ENCODE peak calls at places on chromosomes 11 and 22, in eight cellular contexts. One of them, this sample, is unnamed. For H3K27me3, the result is how much of the 10 kb centered on the place peaks cover.

GRCh38 chr11:77602385-77603105 is 12.8 kb downstream of the AQP11 start:
- DNase-seq in adrenal gland: no peak
- DNase-seq in fibroblast of lung: peak
- DNase-seq in neural progenitor cell: no peak
- DNase-seq in K562: no peak
- DNase-seq in A673: peak
- DNase-seq in HCT116: no peak
- DNase-seq in kidney epithelial cell: peak
- DNase-seq in this sample: peak

GRCh38 chr11:125165111-125165663 is 636 bp downstream of the PKNOX2 start:
- DNase-seq in kidney epithelial cell: no peak
- DNase-seq in adrenal gland: peak
- DNase-seq in neural progenitor cell: peak
- DNase-seq in HCT116: no peak
- DNase-seq in A673: peak
- DNase-seq in fibroblast of lung: peak
- DNase-seq in K562: no peak
- DNase-seq in this sample: peak

GRCh38 chr11:13446444-13446843 is 16.6 kb downstream of the BTBD10 start:
- DNase-seq in K562: no peak
- DNase-seq in kidney epithelial cell: no peak
- DNase-seq in neural progenitor cell: no peak
- DNase-seq in fibroblast of lung: no peak
- DNase-seq in HCT116: no peak
- DNase-seq in A673: no peak
- DNase-seq in adrenal gland: no peak
- DNase-seq in this sample: peak

GRCh38 chr22:29308148-29308790 is 1.8 kb downstream of the GAS2L1 start:
- DNase-seq in A673: no peak
- DNase-seq in neural progenitor cell: no peak
- DNase-seq in K562: no peak
- DNase-seq in HCT116: no peak
- DNase-seq in adrenal gland: peak
- DNase-seq in fibroblast of lung: no peak
- DNase-seq in kidney epithelial cell: no peak
- DNase-seq in this sample: no peak

GRCh38 chr11:124075841-124076571 is 34.9 kb upstream of the OR10G7 start:
- DNase-seq in kidney epithelial cell: no peak
- DNase-seq in neural progenitor cell: no peak
- DNase-seq in A673: peak
- DNase-seq in fibroblast of lung: no peak
- DNase-seq in K562: no peak
- DNase-seq in adrenal gland: no peak
- DNase-seq in HCT116: no peak
- DNase-seq in this sample: no peak

GRCh38 chr22:19495562-19496323 is 16.0 kb downstream of the CDC45 start:
- DNase-seq in kidney epithelial cell: no peak
- DNase-seq in K562: no peak
- DNase-seq in A673: no peak
- DNase-seq in HCT116: no peak
- DNase-seq in fibroblast of lung: peak
- DNase-seq in adrenal gland: no peak
- DNase-seq in neural progenitor cell: no peak
- DNase-seq in this sample: no peak

GRCh38 chr22:50089231-50090140 is at the start of gene MOV10L1:
- DNase-seq in fibroblast of lung: peak
- DNase-seq in kidney epithelial cell: no peak
- DNase-seq in neural progenitor cell: no peak
- DNase-seq in A673: peak
- DNase-seq in HCT116: no peak
- DNase-seq in K562: peak
- DNase-seq in adrenal gland: no peak
- DNase-seq in this sample: no peak

GRCh38 chr11:17600316-17601205 is 53.5 kb downstream of the OTOG start:
- DNase-seq in adrenal gland: no peak
- DNase-seq in fibroblast of lung: no peak
- DNase-seq in K562: no peak
- DNase-seq in neural progenitor cell: peak
- DNase-seq in HCT116: no peak
- DNase-seq in kidney epithelial cell: no peak
- DNase-seq in A673: no peak
- DNase-seq in this sample: no peak

GRCh38 chr11:116312560-116313340 is 460.0 kb downstream of the BUD13 start:
- DNase-seq in K562: no peak
- DNase-seq in fibroblast of lung: peak
- DNase-seq in kidney epithelial cell: no peak
- DNase-seq in HCT116: no peak
- DNase-seq in A673: no peak
- DNase-seq in adrenal gland: peak
- DNase-seq in neural progenitor cell: peak
- DNase-seq in this sample: no peak

GRCh38 chr11:62142043-62142375 is 18.2 kb downstream of the INCENP start:
- DNase-seq in kidney epithelial cell: no peak
- DNase-seq in K562: no peak
- DNase-seq in adrenal gland: no peak
- DNase-seq in A673: no peak
- DNase-seq in HCT116: no peak
- DNase-seq in neural progenitor cell: no peak
- DNase-seq in fibroblast of lung: no peak
- DNase-seq in this sample: no peak

GRCh38 chr11:59197990-59198389 is 14.7 kb downstream of the MPEG1 start:
- DNase-seq in kidney epithelial cell: no peak
- DNase-seq in HCT116: no peak
- DNase-seq in K562: no peak
- DNase-seq in A673: peak
- DNase-seq in adrenal gland: peak
- DNase-seq in fibroblast of lung: peak
- DNase-seq in neural progenitor cell: no peak
- DNase-seq in this sample: peak

GRCh38 chr11:124674168-124674517 is 439 bp downstream of the SPA17 start:
- DNase-seq in K562: peak
- DNase-seq in A673: no peak
- DNase-seq in adrenal gland: no peak
- DNase-seq in HCT116: no peak
- DNase-seq in fibroblast of lung: no peak
- DNase-seq in neural progenitor cell: no peak
- DNase-seq in kidney epithelial cell: no peak
- DNase-seq in this sample: no peak

GRCh38 chr11:86116996-86117705 is 48.3 kb upstream of the PICALM start:
- DNase-seq in A673: no peak
- DNase-seq in K562: no peak
- DNase-seq in adrenal gland: no peak
- DNase-seq in neural progenitor cell: no peak
- DNase-seq in HCT116: no peak
- DNase-seq in kidney epithelial cell: no peak
- DNase-seq in fibroblast of lung: no peak
- DNase-seq in this sample: no peak

GRCh38 chr22:39469681-39470461 is 13.1 kb downstream of the MGAT3 start:
- DNase-seq in kidney epithelial cell: no peak
- DNase-seq in fibroblast of lung: no peak
- DNase-seq in adrenal gland: no peak
- DNase-seq in neural progenitor cell: peak
- DNase-seq in A673: no peak
- DNase-seq in K562: no peak
- DNase-seq in HCT116: no peak
- DNase-seq in this sample: no peak

GRCh38 chr11:120043323-120043945 is 94.5 kb downstream of the TRIM29 start:
- DNase-seq in HCT116: no peak
- DNase-seq in kidney epithelial cell: no peak
- DNase-seq in adrenal gland: no peak
- DNase-seq in A673: no peak
- DNase-seq in fibroblast of lung: no peak
- DNase-seq in K562: no peak
- DNase-seq in neural progenitor cell: no peak
- DNase-seq in this sample: no peak
- H3K27me3 ChIP-seq in HCT116: under half
- H3K27me3 ChIP-seq in kidney epithelial cell: under half
- H3K27me3 ChIP-seq in adrenal gland: under half
- H3K27me3 ChIP-seq in A673: under half
- H3K27me3 ChIP-seq in fibroblast of lung: under half
- H3K27me3 ChIP-seq in K562: under half
- H3K27me3 ChIP-seq in neural progenitor cell: under half
- H3K27me3 ChIP-seq in this sample: under half

DNA sequence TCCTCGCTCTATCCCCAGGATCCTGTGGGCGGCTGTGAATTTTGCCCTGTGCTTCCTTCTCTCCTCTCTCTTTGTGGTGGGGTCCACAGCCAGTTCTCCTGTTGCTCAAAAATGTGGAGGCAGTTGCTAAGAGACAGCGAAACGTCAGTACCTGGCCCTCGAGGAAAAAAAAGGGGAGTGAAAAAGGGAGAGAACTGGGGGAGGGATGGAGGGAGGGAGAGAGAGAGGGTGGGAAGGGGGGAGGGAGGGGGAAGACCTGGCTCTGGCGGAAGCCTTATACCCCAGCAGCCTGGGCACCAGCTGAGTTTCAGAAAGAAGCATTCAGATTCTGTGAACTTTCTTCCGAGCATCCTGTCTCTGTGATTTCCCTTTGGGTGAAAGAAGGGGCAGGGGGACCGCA is 2.1 kb upstream of the LRRC55 start:
- DNase-seq in adrenal gland: no peak
- DNase-seq in neural progenitor cell: no peak
- DNase-seq in HCT116: no peak
- DNase-seq in A673: no peak
- DNase-seq in kidney epithelial cell: no peak
- DNase-seq in K562: no peak
- DNase-seq in fibroblast of lung: no peak
- DNase-seq in this sample: no peak
- H3K27me3 ChIP-seq in adrenal gland: under half
- H3K27me3 ChIP-seq in neural progenitor cell: under half
- H3K27me3 ChIP-seq in HCT116: under half
- H3K27me3 ChIP-seq in A673: under half
- H3K27me3 ChIP-seq in kidney epithelial cell: under half
- H3K27me3 ChIP-seq in K562: under half
- H3K27me3 ChIP-seq in fibroblast of lung: under half
- H3K27me3 ChIP-seq in this sample: under half

DNA sequence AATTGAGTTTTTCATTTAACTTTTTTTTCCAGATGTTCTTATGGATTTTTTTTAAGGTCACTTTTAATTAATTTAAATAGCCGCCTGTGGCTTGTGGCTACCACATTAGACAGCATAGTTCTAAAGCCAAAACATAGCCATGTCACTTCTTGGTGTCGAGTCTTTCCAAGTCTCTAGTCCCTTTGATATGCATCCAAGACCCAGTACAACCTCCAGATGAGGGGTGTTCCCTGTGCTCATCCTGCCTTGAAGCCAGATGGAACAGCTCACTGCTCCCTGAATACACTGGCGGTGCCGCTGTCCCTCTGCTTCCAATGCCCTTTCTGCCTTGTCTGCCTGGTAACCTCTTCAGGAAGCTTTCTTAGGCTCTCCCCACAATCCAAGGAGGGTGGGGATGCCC is 338.0 kb downstream of the TENM4 start:
- DNase-seq in adrenal gland: no peak
- DNase-seq in neural progenitor cell: no peak
- DNase-seq in fibroblast of lung: no peak
- DNase-seq in A673: no peak
- DNase-seq in K562: no peak
- DNase-seq in HCT116: no peak
- DNase-seq in kidney epithelial cell: no peak
- DNase-seq in this sample: no peak
- H3K27me3 ChIP-seq in adrenal gland: under half
- H3K27me3 ChIP-seq in neural progenitor cell: under half
- H3K27me3 ChIP-seq in fibroblast of lung: under half
- H3K27me3 ChIP-seq in A673: under half
- H3K27me3 ChIP-seq in K562: under half
- H3K27me3 ChIP-seq in HCT116: under half
- H3K27me3 ChIP-seq in kidney epithelial cell: under half
- H3K27me3 ChIP-seq in this sample: under half

GRCh38 chr22:23410411-23410810 is 169.7 kb downstream of the IGLL1 start:
- DNase-seq in neural progenitor cell: no peak
- DNase-seq in A673: no peak
- DNase-seq in K562: no peak
- DNase-seq in kidney epithelial cell: no peak
- DNase-seq in HCT116: no peak
- DNase-seq in fibroblast of lung: no peak
- DNase-seq in adrenal gland: no peak
- DNase-seq in this sample: no peak
- H3K27me3 ChIP-seq in neural progenitor cell: under half
- H3K27me3 ChIP-seq in A673: under half
- H3K27me3 ChIP-seq in K562: under half
- H3K27me3 ChIP-seq in kidney epithelial cell: under half
- H3K27me3 ChIP-seq in HCT116: under half
- H3K27me3 ChIP-seq in fibroblast of lung: under half
- H3K27me3 ChIP-seq in adrenal gland: under half
- H3K27me3 ChIP-seq in this sample: under half

GRCh38 chr11:45683285-45684058 is 18.1 kb upstream of the CHST1 start:
- DNase-seq in adrenal gland: no peak
- DNase-seq in fibroblast of lung: no peak
- DNase-seq in A673: no peak
- DNase-seq in K562: no peak
- DNase-seq in neural progenitor cell: no peak
- DNase-seq in HCT116: no peak
- DNase-seq in kidney epithelial cell: no peak
- DNase-seq in this sample: no peak
- H3K27me3 ChIP-seq in adrenal gland: under half
- H3K27me3 ChIP-seq in fibroblast of lung: under half
- H3K27me3 ChIP-seq in A673: under half
- H3K27me3 ChIP-seq in K562: under half
- H3K27me3 ChIP-seq in neural progenitor cell: under half
- H3K27me3 ChIP-seq in HCT116: under half
- H3K27me3 ChIP-seq in kidney epithelial cell: under half
- H3K27me3 ChIP-seq in this sample: under half

GRCh38 chr11:106224172-106224571 is 146.7 kb downstream of the AASDHPPT start:
- DNase-seq in K562: no peak
- DNase-seq in A673: no peak
- DNase-seq in fibroblast of lung: no peak
- DNase-seq in adrenal gland: no peak
- DNase-seq in HCT116: no peak
- DNase-seq in kidney epithelial cell: no peak
- DNase-seq in neural progenitor cell: no peak
- DNase-seq in this sample: no peak
- H3K27me3 ChIP-seq in K562: under half
- H3K27me3 ChIP-seq in A673: under half
- H3K27me3 ChIP-seq in fibroblast of lung: under half
- H3K27me3 ChIP-seq in adrenal gland: under half
- H3K27me3 ChIP-seq in HCT116: under half
- H3K27me3 ChIP-seq in kidney epithelial cell: under half
- H3K27me3 ChIP-seq in neural progenitor cell: under half
- H3K27me3 ChIP-seq in this sample: under half